ENCODE peak calls at places on chromosomes 11 and 22, in ten cellular contexts. V is type B pancreatic cell, U is heart right ventricle, A is fibroblast of mammary gland, E is psoas muscle, F is endothelial cell, S is coronary artery, N is OCI-LY7, D is astrocyte of the spinal cord, X is fibroblast of lung. J is an unnamed sample.

GRCh38 chr22:47095395-47096122 is 333.1 kb downstream of the TBC1D22A start:
- DNase-seq in N (no peak), X (peak), A (peak), S (no peak), D (no peak), E (no peak), V (peak), F (no peak), U (no peak), J (no peak)

GRCh38 chr11:130846606-130847005 is 69.7 kb downstream of the SNX19 start:
- DNase-seq in F (no peak), A (peak), V (no peak), U (no peak), E (no peak), X (peak), S (no peak), N (no peak), D (no peak), J (peak)

GRCh38 chr11:13761712-13762111 is 93.2 kb downstream of the FAR1 start:
- DNase-seq in S (no peak), E (no peak), A (no peak), D (no peak), V (no peak), U (no peak), F (no peak), N (no peak), X (peak), J (peak)

GRCh38 chr11:3995949-3996554 is 98.5 kb upstream of the RRM1 start:
- DNase-seq in D (peak), X (peak), U (peak), E (no peak), N (no peak), V (no peak), F (no peak), A (peak), S (no peak), J (peak)

GRCh38 chr22:40414306-40414705 is 43.9 kb downstream of the SGSM3 start:
- DNase-seq in U (no peak), D (no peak), A (peak), V (no peak), F (no peak), X (peak), S (no peak), E (peak), N (peak), J (no peak)

GRCh38 chr11:86951706-86952105 is 3.5 kb downstream of the FZD4 start:
- DNase-seq in D (no peak), V (no peak), X (no peak), S (no peak), F (no peak), A (no peak), E (no peak), N (no peak), U (no peak), J (no peak)

GRCh38 chr22:39622881-39623367 is 52.4 kb downstream of the CACNA1I start:
- DNase-seq in D (no peak), A (peak), U (peak), S (no peak), E (peak), N (no peak), X (peak), F (peak), V (peak), J (no peak)

GRCh38 chr22:23753371-23753770 is 854 bp downstream of the VPREB3 start:
- DNase-seq in X (no peak), F (no peak), S (no peak), A (no peak), V (no peak), D (no peak), U (no peak), N (peak), E (no peak), J (no peak)

GRCh38 chr22:37951305-37951704 is 2.1 kb downstream of the C22orf23 start:
- DNase-seq in S (no peak), F (no peak), A (peak), U (no peak), E (no peak), N (no peak), D (no peak), V (no peak), X (no peak), J (no peak)

GRCh38 chr11:94405062-94405461 is 3.8 kb upstream of the GPR83 start:
- DNase-seq in U (no peak), E (no peak), S (no peak), D (no peak), F (no peak), X (no peak), V (no peak), N (no peak), A (no peak), J (no peak)

GRCh38 chr11:32794439-32794838 is at the start of gene CCDC73:
- DNase-seq in S (no peak), A (no peak), F (no peak), U (no peak), D (no peak), N (no peak), X (no peak), E (no peak), V (no peak), J (no peak)

GRCh38 chr11:21654091-21654490 is 538.8 kb upstream of the ANO5 start:
- DNase-seq in E (no peak), D (no peak), N (no peak), U (no peak), S (no peak), A (no peak), V (no peak), X (no peak), F (no peak), J (no peak)

GRCh38 chr11:126416542-126417090 is 61.1 kb downstream of the ST3GAL4 start:
- DNase-seq in E (peak), X (peak), V (no peak), F (peak), A (peak), U (peak), S (peak), N (peak), D (peak), J (no peak)

GRCh38 chr11:27398413-27398780 is 35.4 kb upstream of the CCDC34 start:
- DNase-seq in A (no peak), U (no peak), V (no peak), N (no peak), S (no peak), X (no peak), E (no peak), F (no peak), D (no peak), J (no peak)

GRCh38 chr11:27403195-27403594 is 40.2 kb upstream of the CCDC34 start:
- DNase-seq in N (no peak), U (no peak), A (no peak), F (no peak), E (no peak), X (no peak), S (no peak), V (no peak), D (no peak), J (no peak)

GRCh38 chr11:27401760-27402316 is 38.8 kb upstream of the CCDC34 start:
- DNase-seq in S (no peak), N (no peak), V (no peak), U (no peak), A (no peak), E (no peak), D (no peak), F (no peak), X (no peak), J (no peak)

GRCh38 chr11:27402450-27402849 is 39.4 kb upstream of the CCDC34 start:
- DNase-seq in E (no peak), X (no peak), N (no peak), S (no peak), U (no peak), D (no peak), A (no peak), F (no peak), V (no peak), J (no peak)

DNA sequence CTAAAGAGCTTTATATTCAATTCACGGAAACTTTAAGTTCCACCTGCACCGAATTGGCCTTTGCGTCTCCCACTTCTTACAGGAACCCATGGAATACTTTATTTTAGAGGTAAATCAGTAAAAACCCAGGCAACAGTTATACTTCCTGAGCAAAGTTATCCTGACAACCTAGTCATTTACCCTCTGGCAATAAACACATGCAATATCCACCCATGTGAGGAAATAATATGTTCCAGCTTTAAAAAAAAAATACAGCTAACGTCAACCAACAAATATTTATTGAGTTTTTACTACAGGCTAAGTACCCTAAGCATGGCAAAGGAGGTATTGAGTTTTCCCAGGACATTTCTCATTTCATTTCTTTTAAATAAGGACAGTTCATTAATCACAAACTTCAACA is 38.3 kb upstream of the CCDC34 start:
- DNase-seq in V (no peak), S (no peak), F (no peak), D (no peak), U (no peak), N (no peak), X (no peak), A (no peak), E (no peak), J (no peak)
- TF ChIP-seq CTCF in V (no peak), S (no peak), F (no peak), D (no peak), U (no peak), N (no peak), X (no peak), A (no peak), E (no peak), J (no peak)

GRCh38 chr22:49921508-49922278 is 3.3 kb downstream of the CRELD2 start:
- DNase-seq in S (no peak), X (no peak), A (no peak), D (no peak), U (no peak), N (no peak), E (no peak), F (no peak), V (no peak), J (no peak)

GRCh38 chr22:49922484-49922883 is 4.0 kb downstream of the CRELD2 start:
- DNase-seq in A (no peak), X (no peak), N (no peak), U (no peak), S (no peak), D (no peak), E (no peak), F (no peak), V (no peak), J (no peak)

GRCh38 chr22:49924113-49924833 is 5.8 kb downstream of the CRELD2 start:
- DNase-seq in N (no peak), A (no peak), F (no peak), D (no peak), E (no peak), X (no peak), S (no peak), U (no peak), V (no peak), J (no peak)

GRCh38 chr22:49923445-49923844 is 5.0 kb downstream of the CRELD2 start:
- DNase-seq in D (no peak), E (no peak), F (no peak), X (no peak), U (no peak), N (no peak), A (no peak), V (no peak), S (no peak), J (no peak)

GRCh38 chr22:49922926-49923325 is 4.5 kb downstream of the CRELD2 start:
- DNase-seq in E (no peak), N (no peak), X (no peak), U (no peak), A (no peak), S (no peak), V (peak), D (no peak), F (no peak), J (no peak)
- TF ChIP-seq CTCF in E (no peak), N (no peak), X (no peak), U (no peak), A (no peak), S (no peak), V (no peak), D (no peak), F (no peak), J (no peak)

GRCh38 chr11:76696756-76697155 is 26.2 kb upstream of the LRRC32 start:
- DNase-seq in E (no peak), N (no peak), F (no peak), V (no peak), U (no peak), D (no peak), A (no peak), X (no peak), S (no peak), J (no peak)

GRCh38 chr11:76695767-76696166 is 25.2 kb upstream of the LRRC32 start:
- DNase-seq in E (no peak), S (no peak), X (no peak), D (no peak), F (no peak), A (no peak), V (no peak), N (no peak), U (no peak), J (no peak)

GRCh38 chr11:76699461-76700091 is 29.0 kb upstream of the LRRC32 start:
- DNase-seq in V (no peak), D (no peak), F (no peak), E (no peak), U (no peak), A (peak), X (peak), S (no peak), N (no peak), J (no peak)

GRCh38 chr11:76700177-76701100 is 29.9 kb upstream of the LRRC32 start:
- DNase-seq in A (peak), F (no peak), S (no peak), X (peak), V (no peak), U (no peak), N (no peak), E (peak), D (peak), J (peak)

DNA sequence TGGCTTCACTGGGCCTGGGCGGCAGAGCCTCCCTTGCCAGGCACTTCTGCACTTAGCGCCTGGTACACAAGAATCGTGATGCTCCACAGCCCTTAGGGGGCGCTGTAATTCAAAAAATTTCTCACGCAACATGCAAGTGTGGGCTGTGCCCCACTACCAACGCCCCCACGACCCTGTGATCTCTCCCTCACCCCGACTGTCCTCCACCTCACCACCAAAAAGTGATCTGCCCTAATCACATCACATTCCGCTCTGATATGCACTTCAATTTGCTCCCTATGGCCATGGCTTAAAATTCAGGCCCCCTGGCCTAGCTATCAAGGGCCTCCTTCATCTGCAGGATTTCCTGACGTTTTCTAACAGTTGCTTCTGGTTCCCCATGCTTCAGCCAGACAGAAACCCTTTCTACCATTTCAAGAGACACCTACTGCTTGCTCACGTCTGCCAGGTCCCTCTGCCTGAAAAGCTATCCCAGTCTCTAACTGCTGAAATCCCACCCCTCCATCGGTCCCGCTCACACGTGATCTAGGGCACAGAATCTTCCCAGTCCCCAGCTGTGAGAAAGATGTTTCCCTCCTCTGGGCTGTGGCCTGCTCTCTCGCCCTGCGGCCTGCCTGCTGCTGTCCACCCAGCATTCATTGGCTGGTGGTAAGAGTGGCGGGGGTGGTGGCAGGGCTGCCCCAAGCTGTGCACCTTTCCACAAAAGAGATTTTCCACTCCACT is 27.9 kb upstream of the LRRC32 start:
- DNase-seq in N (peak), F (peak), E (no peak), U (no peak), X (no peak), A (no peak), D (no peak), S (no peak), V (no peak), J (no peak)
- TF ChIP-seq CTCF in N (peak), F (peak), E (no peak), U (no peak), X (no peak), A (peak), D (peak), S (no peak), V (peak), J (peak)

DNA sequence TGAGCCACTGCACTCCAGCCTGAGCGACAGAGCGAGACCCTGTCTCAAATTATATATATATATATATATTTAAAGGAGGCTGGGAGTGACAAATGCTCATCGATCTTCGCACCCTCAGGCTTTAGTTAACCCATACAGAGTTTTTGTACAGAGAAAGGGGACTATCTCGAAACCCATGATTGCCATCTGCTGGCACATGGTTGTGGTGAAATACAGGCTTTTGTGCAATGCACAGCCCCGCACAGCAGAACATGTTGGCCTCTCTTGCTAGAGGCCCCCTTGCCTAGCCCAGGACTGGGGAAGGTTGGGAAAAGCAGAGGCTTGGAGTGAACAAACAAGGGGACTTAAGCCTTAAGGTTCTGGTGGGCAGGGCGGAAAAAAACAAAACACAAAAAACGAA is 3.6 kb downstream of the MYBPC3 start:
- DNase-seq in X (no peak), U (no peak), N (peak), S (no peak), F (no peak), E (no peak), D (peak), A (peak), V (no peak), J (peak)
- TF ChIP-seq CTCF in X (no peak), U (no peak), N (peak), S (no peak), F (no peak), E (no peak), D (peak), A (peak), V (peak), J (no peak)

GRCh38 chr11:61509058-61510029 is 795 bp downstream of the LRRC10B start:
- DNase-seq in V (peak), X (peak), D (peak), U (peak), F (peak), E (peak), N (no peak), A (peak), S (no peak), J (no peak)
- TF ChIP-seq CTCF in V (peak), X (no peak), D (peak), U (peak), F (peak), E (peak), N (peak), A (no peak), S (no peak), J (no peak)

DNA sequence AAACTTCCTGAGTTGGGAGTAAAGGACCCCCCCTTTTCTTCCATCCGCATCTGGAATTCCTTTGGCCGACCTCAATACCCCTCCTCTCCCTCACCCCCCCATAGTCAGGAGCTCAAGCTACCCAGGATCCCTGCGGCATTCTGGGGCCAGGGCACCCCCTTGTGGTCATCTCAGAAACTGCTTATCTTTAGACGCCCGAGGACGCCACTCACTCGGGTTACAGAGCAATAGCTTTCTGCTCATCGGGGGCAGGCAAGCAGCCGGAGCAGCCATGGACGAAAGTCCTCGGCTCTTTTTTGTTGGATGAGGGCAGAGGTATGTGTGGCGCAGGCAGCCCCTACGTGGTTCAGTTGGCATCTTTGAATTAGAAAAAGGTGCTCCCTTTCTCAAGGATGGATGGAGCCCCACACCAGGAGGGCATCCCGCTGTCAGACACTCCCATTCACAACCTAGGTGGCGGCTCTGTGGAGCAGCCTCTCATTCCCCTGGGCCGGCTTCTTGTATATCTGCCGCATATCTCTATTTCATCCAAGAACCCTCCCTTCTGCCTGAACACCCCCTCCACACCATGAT is 2.3 kb downstream of the C1QTNF5 start:
- DNase-seq in E (peak), D (peak), F (peak), A (peak), V (peak), U (peak), S (peak), X (peak), N (peak), J (peak)
- TF ChIP-seq CTCF in E (peak), D (peak), F (peak), A (peak), V (peak), U (peak), S (peak), X (peak), N (peak), J (peak)

GRCh38 chr11:8768625-8769333 is 86.2 kb downstream of the RPL27A start:
- DNase-seq in N (no peak), E (no peak), A (peak), D (peak), X (peak), S (no peak), F (no peak), V (no peak), U (peak), J (peak)
- TF ChIP-seq CTCF in N (no peak), E (peak), A (peak), D (peak), X (peak), S (peak), F (no peak), V (no peak), U (no peak), J (peak)

J was measured in HFFc6.